ENCODE peak calls at places on chromosomes 6 and 20, in seven cellular contexts. T is psoas muscle; X is IMR-90; U is neural progenitor cell; Z is tibial nerve; D is naive thymus-derived CD4-positive, alpha-beta T cell; M is ovary. G is an unnamed sample.

GRCh38 chr6:45965787-45966186 is 49.9 kb downstream of the CLIC5 start:
- DNase-seq in M (no peak), D (no peak), U (no peak), X (peak; percentile 22), Z (no peak), T (no peak), G (no peak)

GRCh38 chr6:45991189-45991588 is 24.5 kb downstream of the CLIC5 start:
- DNase-seq in M (no peak), X (no peak), D (no peak), U (peak; percentile 9), T (no peak), Z (no peak), G (peak; percentile 21)

GRCh38 chr6:96766769-96767168 is 70.5 kb downstream of the GPR63 start:
- DNase-seq in M (no peak), X (no peak), Z (no peak), T (no peak), D (no peak), U (no peak), G (no peak)

GRCh38 chr6:90544741-90545140 is 42.1 kb downstream of the MAP3K7 start:
- DNase-seq in U (no peak), M (no peak), Z (no peak), X (no peak), T (no peak), D (no peak), G (no peak)

GRCh38 chr6:169783971-169784930 is 32.8 kb downstream of the ERMARD start:
- DNase-seq in U (no peak), T (no peak), M (no peak), D (no peak), X (no peak), Z (no peak), G (no peak)

GRCh38 chr20:53609501-53610445 is 16.1 kb upstream of the ZNF217 start:
- DNase-seq in X (peak; percentile 63), U (peak; percentile 46), D (peak; percentile 38), T (peak; percentile 63), M (peak; percentile 73), Z (no peak), G (peak; percentile 67)

GRCh38 chr6:13763740-13764381 is 50.5 kb downstream of the MCUR1 start:
- DNase-seq in T (no peak), Z (no peak), U (no peak), M (no peak), D (no peak), X (no peak), G (no peak)

GRCh38 chr6:37838209-37838921 is 18.8 kb downstream of the ZFAND3 start:
- DNase-seq in D (no peak), X (peak; percentile 56), Z (no peak), U (no peak), T (no peak), M (no peak), G (no peak)

GRCh38 chr6:159061805-159062563 is 17.2 kb upstream of the TAGAP start:
- DNase-seq in D (no peak), M (no peak), U (no peak), T (no peak), Z (no peak), X (no peak), G (no peak)

GRCh38 chr6:139881728-139882211 is 507.3 kb upstream of the CITED2 start:
- DNase-seq in X (peak; percentile 53), D (no peak), T (no peak), U (peak; percentile 42), M (no peak), Z (peak; percentile 19), G (peak; percentile 40)

GRCh38 chr6:133595076-133595868 is 293.6 kb upstream of the TCF21 start:
- DNase-seq in Z (no peak), T (no peak), X (peak; percentile 27), D (no peak), M (no peak), U (no peak), G (no peak)

GRCh38 chr6:92848901-92849300 is 570.5 kb downstream of the EPHA7 start:
- DNase-seq in X (no peak), U (no peak), Z (no peak), M (no peak), T (no peak), D (no peak), G (no peak)

GRCh38 chr6:96528193-96528592 is 6.6 kb downstream of the UFL1 start:
- DNase-seq in Z (no peak), D (no peak), M (no peak), X (no peak), U (no peak), T (no peak), G (no peak)

GRCh38 chr20:59820204-59821041 is 113.0 kb downstream of the SYCP2 start:
- DNase-seq in M (peak; percentile 54), Z (peak; percentile 63), D (no peak), U (no peak), T (peak; percentile 77), X (no peak), G (peak; percentile 18)

GRCh38 chr20:14069796-14070195 is 74.5 kb downstream of the MACROD2 start:
- DNase-seq in U (no peak), T (no peak), D (no peak), X (no peak), M (no peak), Z (no peak), G (no peak)

DNA sequence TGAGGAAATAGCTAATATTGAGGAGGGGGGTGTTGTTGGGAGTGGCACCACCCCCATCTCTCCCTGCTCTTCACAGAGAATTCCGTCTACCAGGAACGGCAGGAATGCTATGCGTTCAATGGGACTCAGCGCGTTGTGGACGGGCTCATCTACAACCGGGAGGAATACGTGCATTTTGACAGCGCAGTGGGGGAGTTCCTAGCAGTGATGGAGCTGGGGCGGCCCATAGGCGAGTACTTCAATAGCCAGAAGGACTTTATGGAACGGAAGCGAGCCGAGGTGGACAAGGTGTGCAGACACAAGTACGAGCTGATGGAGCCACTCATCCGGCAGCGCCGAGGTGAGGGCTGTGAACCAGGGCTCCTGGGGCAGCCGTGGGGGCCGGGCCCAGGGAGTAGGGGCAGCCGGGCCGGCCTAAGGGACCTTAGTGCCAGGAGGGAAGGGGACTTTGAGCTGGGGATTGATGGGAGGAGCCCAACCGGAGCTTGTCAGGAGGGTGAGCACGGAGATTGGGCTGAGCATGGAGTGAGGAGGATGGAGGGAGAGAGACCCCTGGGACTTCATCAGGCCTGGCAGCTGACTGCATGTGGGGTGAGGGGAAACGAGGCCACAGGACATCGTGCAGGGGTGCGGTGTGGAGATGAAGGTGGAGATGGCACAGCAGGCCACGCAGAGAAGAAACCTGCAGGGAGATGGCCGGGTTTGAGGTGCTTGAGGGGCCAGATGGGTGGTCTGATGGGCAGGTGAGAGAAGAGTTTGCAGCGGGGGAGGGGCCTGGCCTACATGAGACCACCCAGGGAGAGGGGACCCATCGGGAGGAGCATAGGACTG is 41.3 kb downstream of the HLA-DPB1 start:
- DNase-seq in D (no peak), U (peak; percentile 72), X (no peak), Z (no peak), M (no peak), T (no peak), G (peak; percentile 67)
- H3K4me3 ChIP-seq in D (no peak overlapping the region), U (peak overlapping the region; percentile 52), X (no peak overlapping the region), Z (no peak overlapping the region), M (no peak overlapping the region), T (no peak overlapping the region), G (peak overlapping the region; percentile 66)

GRCh38 chr6:4380881-4381281 is 245.5 kb upstream of the ECI2 start:
- DNase-seq in U (no peak), Z (no peak), D (no peak), X (no peak), T (no peak), M (no peak), G (no peak)

GRCh38 chr6:4374231-4374630 is 238.9 kb upstream of the ECI2 start:
- DNase-seq in Z (no peak), D (no peak), M (no peak), T (no peak), X (no peak), U (peak; percentile 45), G (no peak)

GRCh38 chr6:4379958-4380357 is 244.6 kb upstream of the ECI2 start:
- DNase-seq in T (no peak), D (no peak), M (no peak), Z (no peak), U (no peak), X (no peak), G (no peak)

GRCh38 chr6:4378319-4378996 is 243.1 kb upstream of the ECI2 start:
- DNase-seq in X (no peak), U (no peak), Z (no peak), D (no peak), M (no peak), T (no peak), G (no peak)

GRCh38 chr6:4377635-4378034 is 242.3 kb upstream of the ECI2 start:
- DNase-seq in Z (no peak), X (no peak), D (no peak), T (no peak), U (no peak), M (no peak), G (no peak)
- H3K27me3 ChIP-seq in Z (no peaks in the 10 kb centered on the region), X (no peaks in the 10 kb centered on the region), D (no peaks in the 10 kb centered on the region), T (no peaks in the 10 kb centered on the region), U (no peaks in the 10 kb centered on the region), M (no peaks in the 10 kb centered on the region), G (no peaks in the 10 kb centered on the region)

GRCh38 chr6:12749531-12750379 is 33.2 kb downstream of the PHACTR1 start:
- DNase-seq in D (no peak), T (no peak), X (no peak), Z (no peak), M (no peak), U (peak; percentile 71), G (peak; percentile 91)

GRCh38 chr6:12750416-12750815 is 33.8 kb downstream of the PHACTR1 start:
- DNase-seq in M (no peak), Z (no peak), U (peak; percentile 10), D (no peak), X (no peak), T (no peak), G (peak; percentile 18)

GRCh38 chr6:12751694-12752304 is 35.2 kb downstream of the PHACTR1 start:
- DNase-seq in Z (peak; percentile 61), D (no peak), U (peak; percentile 88), X (peak; percentile 12), T (peak; percentile 59), M (peak; percentile 46), G (peak; percentile 69)

GRCh38 chr6:12748815-12749521 is 32.4 kb downstream of the PHACTR1 start:
- DNase-seq in D (no peak), M (no peak), Z (no peak), X (no peak), T (no peak), U (peak; percentile 83), G (peak; percentile 87)

GRCh38 chr6:12753034-12753433 is 36.5 kb downstream of the PHACTR1 start:
- DNase-seq in Z (no peak), M (no peak), U (no peak), T (no peak), X (no peak), D (no peak), G (no peak)
- H3K4me3 ChIP-seq in Z (no peak overlapping the region), M (no peak overlapping the region), U (no peak overlapping the region), T (no peak overlapping the region), X (no peak overlapping the region), D (no peak overlapping the region), G (no peak overlapping the region)

DNA sequence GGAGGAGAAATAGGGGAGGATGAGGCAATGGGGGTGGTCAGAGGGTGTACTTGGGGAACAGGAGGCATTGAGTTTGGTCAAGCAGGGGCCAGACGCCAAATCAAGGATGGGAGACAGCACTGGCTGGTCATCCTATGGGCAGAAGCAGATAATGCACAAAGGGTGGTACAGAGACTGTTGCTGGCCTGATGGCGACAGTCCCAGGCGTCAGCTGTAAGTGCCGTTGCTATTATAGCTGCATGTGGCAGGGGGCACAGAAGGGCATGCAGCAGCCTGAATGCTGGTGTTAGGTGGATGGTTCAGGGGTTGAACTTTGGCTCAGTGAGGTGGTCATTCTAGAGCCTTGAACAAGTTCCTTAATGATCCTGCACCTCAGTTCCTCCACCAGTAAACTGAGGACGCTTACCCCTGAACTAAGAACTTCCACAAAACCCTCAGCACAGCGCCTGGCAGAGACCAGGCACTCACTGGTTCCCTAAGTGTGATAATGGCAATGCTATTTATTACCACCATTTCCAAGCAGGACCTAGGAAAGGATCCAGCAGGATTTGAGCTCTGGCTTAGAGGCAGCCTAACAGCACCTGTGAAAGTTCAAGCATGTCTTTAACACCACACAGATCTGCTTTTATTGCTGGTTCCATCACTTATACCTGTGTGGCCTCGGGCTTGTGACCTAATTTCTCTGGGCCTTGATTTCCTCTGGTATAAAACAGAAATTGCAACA is 162.7 kb downstream of the INSM1 start:
- DNase-seq in M (no peak), Z (no peak), D (no peak), T (no peak), U (no peak), X (no peak), G (no peak)
- H3K27me3 ChIP-seq in M (no peaks in the 10 kb centered on the region), Z (no peaks in the 10 kb centered on the region), D (no peaks in the 10 kb centered on the region), T (no peaks in the 10 kb centered on the region), U (no peaks in the 10 kb centered on the region), X (no peaks in the 10 kb centered on the region), G (no peaks in the 10 kb centered on the region)

G was measured in H7.